ENCODE peak calls at places on chromosomes 11 and 22, in six cellular contexts. K is lung microvascular endothelial cell; I is CD8-positive, alpha-beta memory T cell; V is AML-193; N is ELF-1; E is SK-MEL-5. C is an unnamed sample.

GRCh38 chr11:109971184-109971523 is 122.0 kb upstream of the ZC3H12C start:
- DNase-seq in K (peak; percentile 92), I (no peak), V (peak; percentile 57), N (no peak), E (no peak), C (no peak)

GRCh38 chr22:27839261-27839660 is 37.7 kb upstream of the MN1 start:
- DNase-seq in K (no peak), I (no peak), V (no peak), N (no peak), E (no peak), C (no peak)

GRCh38 chr22:43828711-43829447 is 16.8 kb upstream of the EFCAB6 start:
- DNase-seq in K (no peak), I (no peak), V (no peak), N (peak; percentile 39), E (peak; percentile 22), C (peak; percentile 40)

GRCh38 chr11:28713850-28714249 is 605.7 kb downstream of the METTL15 start:
- DNase-seq in K (no peak), I (no peak), V (no peak), N (no peak), E (no peak), C (no peak)

GRCh38 chr22:20639343-20639742 is 131.9 kb downstream of the MED15 start:
- DNase-seq in K (no peak), I (no peak), V (no peak), N (no peak), E (no peak), C (no peak)

GRCh38 chr11:925496-926301 is at the start of gene AP2A2:
- DNase-seq in K (peak; percentile 93), I (peak; percentile 92), V (peak; percentile 61), N (peak; percentile 88), E (peak; percentile 84), C (peak; percentile 95)

GRCh38 chr11:116605543-116605942 is 167.2 kb downstream of the BUD13 start:
- DNase-seq in K (peak; percentile 57), I (no peak), V (peak; percentile 47), N (peak; percentile 83), E (peak; percentile 44), C (peak; percentile 92)

GRCh38 chr11:40722179-40722795 is 737.2 kb downstream of the LRRC4C start:
- DNase-seq in K (peak; percentile 41), I (no peak), V (no peak), N (peak; percentile 69), E (peak; percentile 63), C (peak; percentile 71)

GRCh38 chr22:31036671-31037550 is 44.2 kb upstream of the SMTN start:
- DNase-seq in K (no peak), I (peak; percentile 19), V (peak; percentile 45), N (no peak), E (peak; percentile 69), C (no peak)

GRCh38 chr11:73597340-73597955 is 464 bp downstream of the FAM168A start:
- DNase-seq in K (no peak), I (no peak), V (no peak), N (peak; percentile 23), E (no peak), C (peak; percentile 37)

GRCh38 chr11:26993965-26994446 is at the start of gene FIBIN:
- DNase-seq in K (no peak), I (no peak), V (no peak), N (peak; percentile 32), E (no peak), C (peak; percentile 48)

GRCh38 chr11:85809881-85810280 is 1.1 kb downstream of the SYTL2 start:
- DNase-seq in K (no peak), I (peak; percentile 63), V (no peak), N (peak; percentile 86), E (peak; percentile 38), C (peak; percentile 75)

GRCh38 chr11:23931443-23931842 is 565.4 kb upstream of the LUZP2 start:
- DNase-seq in K (no peak), I (no peak), V (no peak), N (no peak), E (no peak), C (no peak)

GRCh38 chr11:72789493-72790131 is 4.2 kb downstream of the STARD10 start:
- DNase-seq in K (no peak), I (no peak), V (no peak), N (peak; percentile 23), E (no peak), C (peak; percentile 44)

GRCh38 chr22:49425356-49425755 is 402.3 kb downstream of the BRD1 start:
- DNase-seq in K (no peak), I (no peak), V (no peak), N (no peak), E (no peak), C (no peak)

GRCh38 chr11:69641681-69642548 is 959 bp downstream of the CCND1 start:
- DNase-seq in K (no peak), I (peak; percentile 46), V (no peak), N (no peak), E (no peak), C (no peak)

GRCh38 chr22:45980776-45981175 is 3.8 kb upstream of the WNT7B start:
- DNase-seq in K (no peak), I (no peak), V (no peak), N (no peak), E (no peak), C (no peak)

GRCh38 chr11:123587044-123587443 is 67.4 kb downstream of the SCN3B start:
- DNase-seq in K (no peak), I (no peak), V (no peak), N (no peak), E (no peak), C (no peak)

GRCh38 chr11:6251990-6252473 is 7.6 kb upstream of the CCKBR start:
- DNase-seq in K (peak; percentile 72), I (no peak), V (no peak), N (peak; percentile 30), E (no peak), C (no peak)

GRCh38 chr22:22450343-22450839 is 58.2 kb downstream of the ZNF280B start:
- DNase-seq in K (no peak), I (no peak), V (peak; percentile 40), N (no peak), E (peak; percentile 32), C (no peak)

GRCh38 chr22:46581580-46582244 is 38.5 kb upstream of the GRAMD4 start:
- DNase-seq in K (no peak), I (no peak), V (no peak), N (no peak), E (no peak), C (no peak)

GRCh38 chr22:19115628-19116027 is 6.6 kb downstream of the DGCR2 start:
- DNase-seq in K (peak; percentile 27), I (peak; percentile 42), V (peak; percentile 13), N (no peak), E (peak; percentile 52), C (no peak)

GRCh38 chr11:74543991-74544390 is 48.4 kb upstream of the POLD3 start:
- DNase-seq in K (no peak), I (no peak), V (no peak), N (no peak), E (no peak), C (peak; percentile 52)

GRCh38 chr11:117387992-117388765 is 60.5 kb downstream of the CEP164 start:
- DNase-seq in K (no peak), I (no peak), V (no peak), N (no peak), E (no peak), C (no peak)

GRCh38 chr22:47613606-47614350 is 851.3 kb downstream of the TBC1D22A start:
- DNase-seq in K (no peak), I (no peak), V (no peak), N (no peak), E (peak; percentile 44), C (no peak)